ENCODE peak calls at places on chromosomes 3 and 15, in four cellular contexts. M is cardiac fibroblast, H is tibial nerve, I is A549. R is an unnamed sample.

GRCh38 chr15:30956216-30956803 is 35.1 kb downstream of the MTMR10 start:
- DNase-seq in H (no peak), I (no peak), M (no peak), R (peak)

GRCh38 chr3:126419886-126420786 is 25.4 kb downstream of the CFAP100 start:
- DNase-seq in M (no peak), H (no peak), I (no peak), R (no peak)

GRCh38 chr15:63940956-63941620 is 105.2 kb downstream of the DAPK2 start:
- DNase-seq in H (no peak), M (no peak), I (no peak), R (no peak)

GRCh38 chr3:3753416-3753815 is 45.8 kb upstream of the LRRN1 start:
- DNase-seq in M (no peak), H (no peak), I (no peak), R (no peak)

GRCh38 chr3:1963896-1964295 is 134.8 kb upstream of the CNTN4 start:
- DNase-seq in M (no peak), I (no peak), H (no peak), R (no peak)

GRCh38 chr3:93861021-93861420 is 112.7 kb downstream of the PROS1 start:
- DNase-seq in I (no peak), H (no peak), M (no peak), R (no peak)

GRCh38 chr3:37458162-37458895 is 283.9 kb upstream of the LRRFIP2 start:
- DNase-seq in I (no peak), M (no peak), H (no peak), R (peak)

GRCh38 chr3:71142440-71143161 is 440.9 kb downstream of the FOXP1 start:
- DNase-seq in M (peak), H (no peak), I (no peak), R (no peak)

GRCh38 chr3:54433846-54434245 is 311.5 kb downstream of the CACNA2D3 start:
- DNase-seq in M (no peak), H (no peak), I (no peak), R (no peak)

GRCh38 chr15:66849746-66850077 is 147.7 kb downstream of the SMAD6 start:
- DNase-seq in H (no peak), I (no peak), M (no peak), R (no peak)

GRCh38 chr3:23455084-23455483 is 252.0 kb downstream of the UBE2E2 start:
- DNase-seq in H (no peak), I (no peak), M (peak), R (peak)

GRCh38 chr3:189954733-189955665 is 165.7 kb downstream of the P3H2 start:
- DNase-seq in M (peak), H (no peak), I (no peak), R (no peak)

GRCh38 chr15:67133738-67134576 is 68.6 kb downstream of the SMAD3 start:
- DNase-seq in H (no peak), M (peak), I (peak), R (peak)

GRCh38 chr3:39268554-39268910 is 11.3 kb downstream of the CX3CR1 start:
- DNase-seq in I (no peak), M (no peak), H (no peak), R (no peak)

GRCh38 chr3:79258479-79258878 is 509.3 kb downstream of the ROBO1 start:
- DNase-seq in M (peak), H (no peak), I (no peak), R (peak)

GRCh38 chr3:95721938-95722337 is 1092.5 kb upstream of the EPHA6 start:
- DNase-seq in I (no peak), H (no peak), M (peak), R (peak)

GRCh38 chr15:38668433-38669159 is 104.0 kb upstream of the RASGRP1 start:
- DNase-seq in H (no peak), M (no peak), I (no peak), R (no peak)

GRCh38 chr3:129593230-129593594 is 13.3 kb downstream of the PLXND1 start:
- DNase-seq in I (no peak), M (no peak), H (no peak), R (no peak)
- H3K4me3 ChIP-seq in I (no peak), M (no peak), H (no peak), R (no peak)

GRCh38 chr3:179432451-179432850 is 18.8 kb downstream of the GNB4 start:
- DNase-seq in M (no peak), I (no peak), H (no peak), R (no peak)
- TF ChIP-seq CTCF in M (no peak), I (no peak), H (no peak), R (no peak)

DNA sequence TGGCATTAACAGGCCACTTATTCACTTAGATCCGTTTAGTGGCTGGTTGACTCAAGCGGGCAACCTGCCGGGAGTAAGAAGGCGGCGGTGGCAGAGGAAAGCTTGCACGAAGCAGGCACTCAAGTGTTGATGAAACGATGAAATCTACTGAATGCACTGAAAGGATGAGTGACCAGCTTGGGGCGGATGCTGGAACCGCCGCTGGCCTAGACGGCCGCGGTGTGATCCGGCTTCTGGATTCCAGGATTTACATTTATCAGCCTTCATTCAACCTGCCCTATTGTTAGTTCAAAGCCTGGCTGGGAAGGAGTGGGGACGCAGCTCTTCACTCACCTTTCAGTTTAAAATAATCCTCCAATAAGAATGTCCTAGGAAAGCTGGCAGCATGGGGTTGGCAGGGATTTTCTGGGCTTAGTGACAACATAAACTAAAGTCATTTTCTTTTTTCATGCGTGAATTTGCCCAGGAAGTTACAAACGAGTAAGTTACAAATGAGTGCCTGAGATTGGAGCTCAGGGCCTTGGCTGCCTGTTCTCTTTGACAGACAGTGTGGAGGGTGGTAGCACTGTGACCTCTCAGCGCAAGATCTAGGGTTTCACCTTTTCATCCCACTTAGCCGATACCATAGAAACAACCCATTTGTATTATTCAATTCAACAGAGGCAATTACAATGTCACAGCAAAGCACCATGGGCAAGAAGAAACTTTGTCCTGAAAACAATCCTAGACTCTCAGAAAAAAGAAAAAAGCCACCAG is 1.1 kb upstream of the PLCH1 start:
- DNase-seq in I (peak), H (no peak), M (no peak), R (no peak)
- H3K4me3 ChIP-seq in I (peak), H (peak), M (no peak), R (no peak)

GRCh38 chr3:15527031-15527459 is 5.5 kb upstream of the COLQ start:
- DNase-seq in H (no peak), I (peak), M (no peak), R (peak)
- TF ChIP-seq CTCF in H (no peak), I (no peak), M (peak), R (peak)

GRCh38 chr3:184737641-184738518 is 26.0 kb upstream of the MAGEF1 start:
- DNase-seq in I (no peak), H (no peak), M (peak), R (peak)
- H3K4me3 ChIP-seq in I (no peak), H (no peak), M (no peak), R (no peak)

DNA sequence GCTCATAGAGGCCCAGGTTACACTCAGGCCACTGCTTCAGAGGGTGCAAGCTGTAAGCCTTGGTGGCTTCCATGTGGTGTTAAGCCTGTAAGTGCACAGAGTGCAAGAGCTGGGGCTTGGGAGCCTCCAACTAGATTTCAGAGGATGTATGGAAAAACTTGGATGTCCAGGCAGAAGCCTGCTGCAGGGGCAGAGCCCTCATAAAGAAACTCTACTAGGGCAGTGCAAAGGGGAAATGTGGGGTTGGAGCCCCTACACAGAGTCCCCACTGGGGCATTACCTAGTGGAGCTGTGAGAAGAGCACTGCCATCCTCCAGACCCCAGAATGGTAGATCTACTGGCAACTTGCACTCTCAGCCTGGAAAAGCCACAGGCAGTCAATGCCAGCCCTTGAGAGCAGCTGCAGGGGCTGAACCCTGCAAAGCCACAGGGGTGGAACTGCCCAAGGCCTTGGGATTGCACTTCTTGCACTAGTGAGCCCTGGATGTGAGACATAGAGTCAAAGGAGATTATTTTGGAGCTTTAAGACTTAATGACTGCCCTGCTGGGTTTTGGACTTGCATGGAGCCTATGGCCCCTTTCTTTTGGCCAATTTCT is 14.0 kb downstream of the MITF start:
- DNase-seq in M (no peak), I (no peak), H (no peak), R (no peak)
- TF ChIP-seq CTCF in M (no peak), I (no peak), H (no peak), R (no peak)

GRCh38 chr3:127698264-127699097 is 25.7 kb downstream of the ABTB1 start:
- DNase-seq in M (no peak), I (no peak), H (no peak), R (no peak)
- H3K4me3 ChIP-seq in M (no peak), I (no peak), H (no peak), R (no peak)

GRCh38 chr3:9899289-9899791 is 3.3 kb upstream of the IL17RE start:
- DNase-seq in M (no peak), H (no peak), I (no peak), R (no peak)

GRCh38 chr3:9898467-9899229 is 4.0 kb upstream of the IL17RE start:
- DNase-seq in H (no peak), M (peak), I (no peak), R (no peak)

GRCh38 chr3:9893739-9894138 is 3.3 kb downstream of the JAGN1 start:
- DNase-seq in I (no peak), M (no peak), H (no peak), R (no peak)

GRCh38 chr3:9901967-9902366 is 681 bp upstream of the IL17RE start:
- DNase-seq in M (no peak), H (no peak), I (no peak), R (no peak)

DNA sequence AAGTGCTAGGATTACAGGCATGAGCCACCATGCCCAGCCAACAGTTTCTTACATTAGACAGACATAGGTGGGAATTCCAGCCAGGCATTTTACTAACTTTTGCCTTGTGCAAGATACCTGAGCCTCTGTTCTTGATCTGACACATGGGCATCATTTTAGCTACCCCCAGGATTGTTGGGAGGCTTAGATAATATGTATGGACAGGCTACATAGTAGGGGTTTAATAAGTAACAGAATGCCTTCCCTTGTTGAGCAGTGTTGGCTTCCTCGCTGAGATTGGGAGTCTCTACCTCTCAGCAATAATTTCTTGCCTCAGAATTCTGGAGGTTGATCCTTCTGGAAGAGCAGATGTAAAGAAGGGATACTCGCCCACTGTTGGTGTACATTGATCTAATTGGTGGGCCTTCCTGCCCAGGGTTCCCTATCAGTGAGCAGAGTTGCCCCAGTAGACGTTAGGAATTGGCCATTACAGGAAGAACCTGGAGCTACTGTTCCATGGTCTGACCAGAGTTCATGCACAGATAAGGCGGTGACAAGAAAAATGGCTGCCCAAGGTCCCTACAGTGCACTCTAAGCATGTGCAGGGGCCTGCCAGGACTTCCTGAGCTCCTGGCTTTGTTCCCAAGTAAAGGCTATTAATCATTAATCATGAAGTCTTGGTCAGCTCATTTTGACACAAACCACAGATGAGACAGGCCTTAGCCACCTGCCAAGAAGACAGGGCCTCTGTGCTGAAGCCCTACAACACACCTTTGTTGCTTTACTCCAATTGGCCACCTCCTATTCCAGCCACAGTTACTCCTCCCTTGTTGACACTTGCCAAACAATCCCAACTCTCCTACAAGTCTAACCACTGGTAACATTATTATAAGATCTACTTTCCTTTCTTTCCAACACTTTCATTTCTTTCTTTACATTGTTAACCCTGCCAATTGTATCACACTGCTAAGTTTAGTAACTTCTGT is 5.0 kb upstream of the IL17RE start:
- DNase-seq in H (no peak), I (peak), M (peak), R (peak)
- TF ChIP-seq CTCF in H (no peak), I (no peak), M (no peak), R (no peak)

GRCh38 chr15:83105450-83105849 is 2.0 kb upstream of the TM6SF1 start:
- DNase-seq in M (no peak), H (no peak), I (no peak), R (no peak)

GRCh38 chr15:83107841-83108181 is 366 bp downstream of the TM6SF1 start:
- DNase-seq in M (no peak), H (no peak), I (no peak), R (no peak)

GRCh38 chr15:83109532-83109931 is 2.1 kb downstream of the TM6SF1 start:
- DNase-seq in H (no peak), I (no peak), M (no peak), R (no peak)

GRCh38 chr15:83108266-83109219 is 1.1 kb downstream of the TM6SF1 start:
- DNase-seq in M (peak), H (no peak), I (no peak), R (peak)

DNA sequence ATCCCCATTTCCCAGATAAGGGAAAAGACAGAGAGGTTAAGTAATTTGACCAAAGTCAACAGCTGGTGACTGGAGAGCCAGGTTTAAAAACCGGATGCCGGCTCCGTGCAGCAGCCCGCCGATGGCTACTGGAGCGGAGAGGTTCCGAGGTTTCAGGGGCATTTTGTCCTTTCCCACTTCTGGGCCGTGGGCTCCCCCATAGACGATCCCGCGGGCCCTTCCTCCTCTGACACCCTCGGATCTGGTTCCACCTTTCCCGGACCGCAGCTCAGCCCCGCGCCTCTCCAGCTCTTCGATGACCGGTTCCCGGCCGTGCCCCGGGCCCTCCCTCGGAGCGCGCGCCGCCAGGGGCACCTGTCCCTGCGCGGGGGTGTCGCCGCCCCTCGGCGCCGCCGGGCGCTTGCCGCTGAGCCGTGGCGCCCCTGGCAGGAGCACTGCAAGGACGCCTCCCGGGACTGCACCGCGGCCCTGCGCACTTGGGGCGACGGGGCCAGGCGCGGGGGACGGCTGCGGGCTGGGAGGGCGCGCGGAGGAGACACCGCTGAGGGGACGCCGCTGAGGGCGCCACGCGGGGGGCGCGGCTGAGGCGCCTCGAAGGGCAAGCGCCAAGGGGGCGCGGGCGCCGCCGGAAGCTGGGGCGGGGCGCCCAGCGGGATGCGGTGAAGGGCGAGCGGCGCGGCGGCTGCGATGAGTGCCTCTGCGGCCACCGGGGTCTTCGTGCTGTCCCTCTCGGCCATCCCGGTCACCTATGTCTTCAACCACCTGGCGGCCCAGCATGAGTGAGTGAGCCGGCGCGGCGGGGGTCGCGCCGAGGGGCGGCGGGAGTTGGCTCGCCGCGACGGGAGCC is at the start of gene TM6SF1:
- DNase-seq in H (no peak), I (no peak), M (no peak), R (no peak)
- H3K4me3 ChIP-seq in H (peak), I (peak), M (peak), R (peak)

R was measured in fibroblast of the aortic adventitia.